ENCODE peak calls at places on chromosome 5, in nine cellular contexts. One of them, this sample, is unnamed.

GRCh38 chr5:15995206-15996052 is 184.2 kb downstream of the MARCHF11 start:
- DNase-seq in NCI-H1105: peak; percentile 21
- DNase-seq in AG09309: peak; percentile 20
- DNase-seq in T-helper 2 cell: no peak
- DNase-seq in GM03348: peak; percentile 59
- DNase-seq in stimulated activated CD8-positive, alpha-beta memory T cell treated with anti-CD3 and anti-CD28 coated beads, Interleukin-15, amount 100 ng/mL, for 1 hour: no peak
- DNase-seq in stimulated activated CD4-positive, alpha-beta T cell treated with anti-CD3 and anti-CD28 coated beads, Interleukin-1b, Interleukin-23, amount 100 ng/mL, for 4 hours: no peak
- DNase-seq in AG08395: peak; percentile 60
- DNase-seq in Calu3: no peak
- DNase-seq in this sample: peak; percentile 23

GRCh38 chr5:103098993-103099392 is 20.9 kb downstream of the GIN1 start:
- DNase-seq in NCI-H1105: no peak
- DNase-seq in AG09309: no peak
- DNase-seq in T-helper 2 cell: no peak
- DNase-seq in GM03348: no peak
- DNase-seq in stimulated activated CD8-positive, alpha-beta memory T cell treated with anti-CD3 and anti-CD28 coated beads, Interleukin-15, amount 100 ng/mL, for 1 hour: no peak
- DNase-seq in stimulated activated CD4-positive, alpha-beta T cell treated with anti-CD3 and anti-CD28 coated beads, Interleukin-1b, Interleukin-23, amount 100 ng/mL, for 4 hours: no peak
- DNase-seq in AG08395: no peak
- DNase-seq in Calu3: no peak
- DNase-seq in this sample: no peak

GRCh38 chr5:44987026-44987425 is 178.3 kb downstream of the MRPS30 start:
- DNase-seq in NCI-H1105: no peak
- DNase-seq in AG09309: no peak
- DNase-seq in T-helper 2 cell: no peak
- DNase-seq in GM03348: no peak
- DNase-seq in stimulated activated CD8-positive, alpha-beta memory T cell treated with anti-CD3 and anti-CD28 coated beads, Interleukin-15, amount 100 ng/mL, for 1 hour: no peak
- DNase-seq in stimulated activated CD4-positive, alpha-beta T cell treated with anti-CD3 and anti-CD28 coated beads, Interleukin-1b, Interleukin-23, amount 100 ng/mL, for 4 hours: no peak
- DNase-seq in AG08395: no peak
- DNase-seq in Calu3: no peak
- DNase-seq in this sample: no peak

GRCh38 chr5:156361451-156362109 is 34.6 kb downstream of the SGCD start:
- DNase-seq in NCI-H1105: no peak
- DNase-seq in AG09309: no peak
- DNase-seq in T-helper 2 cell: no peak
- DNase-seq in GM03348: no peak
- DNase-seq in stimulated activated CD8-positive, alpha-beta memory T cell treated with anti-CD3 and anti-CD28 coated beads, Interleukin-15, amount 100 ng/mL, for 1 hour: no peak
- DNase-seq in stimulated activated CD4-positive, alpha-beta T cell treated with anti-CD3 and anti-CD28 coated beads, Interleukin-1b, Interleukin-23, amount 100 ng/mL, for 4 hours: no peak
- DNase-seq in AG08395: no peak
- DNase-seq in Calu3: no peak
- DNase-seq in this sample: no peak

GRCh38 chr5:142845402-142845901 is 75.3 kb downstream of the ARHGAP26 start:
- DNase-seq in NCI-H1105: no peak
- DNase-seq in AG09309: no peak
- DNase-seq in T-helper 2 cell: peak; percentile 33
- DNase-seq in GM03348: no peak
- DNase-seq in stimulated activated CD8-positive, alpha-beta memory T cell treated with anti-CD3 and anti-CD28 coated beads, Interleukin-15, amount 100 ng/mL, for 1 hour: no peak
- DNase-seq in stimulated activated CD4-positive, alpha-beta T cell treated with anti-CD3 and anti-CD28 coated beads, Interleukin-1b, Interleukin-23, amount 100 ng/mL, for 4 hours: no peak
- DNase-seq in AG08395: no peak
- DNase-seq in Calu3: no peak
- DNase-seq in this sample: no peak

GRCh38 chr5:82314964-82315728 is 37.0 kb upstream of the RPS23 start:
- DNase-seq in NCI-H1105: no peak
- DNase-seq in AG09309: no peak
- DNase-seq in T-helper 2 cell: no peak
- DNase-seq in GM03348: peak; percentile 55
- DNase-seq in stimulated activated CD8-positive, alpha-beta memory T cell treated with anti-CD3 and anti-CD28 coated beads, Interleukin-15, amount 100 ng/mL, for 1 hour: no peak
- DNase-seq in stimulated activated CD4-positive, alpha-beta T cell treated with anti-CD3 and anti-CD28 coated beads, Interleukin-1b, Interleukin-23, amount 100 ng/mL, for 4 hours: no peak
- DNase-seq in AG08395: peak; percentile 47
- DNase-seq in Calu3: no peak
- DNase-seq in this sample: no peak

GRCh38 chr5:73030995-73031394 is 75.2 kb downstream of the FCHO2 start:
- DNase-seq in NCI-H1105: no peak
- DNase-seq in AG09309: peak; percentile 52
- DNase-seq in T-helper 2 cell: no peak
- DNase-seq in GM03348: peak; percentile 82
- DNase-seq in stimulated activated CD8-positive, alpha-beta memory T cell treated with anti-CD3 and anti-CD28 coated beads, Interleukin-15, amount 100 ng/mL, for 1 hour: no peak
- DNase-seq in stimulated activated CD4-positive, alpha-beta T cell treated with anti-CD3 and anti-CD28 coated beads, Interleukin-1b, Interleukin-23, amount 100 ng/mL, for 4 hours: no peak
- DNase-seq in AG08395: peak; percentile 83
- DNase-seq in Calu3: peak; percentile 67
- DNase-seq in this sample: peak; percentile 88

GRCh38 chr5:115551415-115551814 is 6.8 kb upstream of the FEM1C start:
- DNase-seq in NCI-H1105: no peak
- DNase-seq in AG09309: no peak
- DNase-seq in T-helper 2 cell: no peak
- DNase-seq in GM03348: peak; percentile 10
- DNase-seq in stimulated activated CD8-positive, alpha-beta memory T cell treated with anti-CD3 and anti-CD28 coated beads, Interleukin-15, amount 100 ng/mL, for 1 hour: no peak
- DNase-seq in stimulated activated CD4-positive, alpha-beta T cell treated with anti-CD3 and anti-CD28 coated beads, Interleukin-1b, Interleukin-23, amount 100 ng/mL, for 4 hours: no peak
- DNase-seq in AG08395: peak; percentile 49
- DNase-seq in Calu3: no peak
- DNase-seq in this sample: peak; percentile 41

GRCh38 chr5:62720036-62720441 is 141.4 kb downstream of the LRRC70 start:
- DNase-seq in NCI-H1105: no peak
- DNase-seq in AG09309: no peak
- DNase-seq in T-helper 2 cell: no peak
- DNase-seq in GM03348: peak; percentile 40
- DNase-seq in stimulated activated CD8-positive, alpha-beta memory T cell treated with anti-CD3 and anti-CD28 coated beads, Interleukin-15, amount 100 ng/mL, for 1 hour: no peak
- DNase-seq in stimulated activated CD4-positive, alpha-beta T cell treated with anti-CD3 and anti-CD28 coated beads, Interleukin-1b, Interleukin-23, amount 100 ng/mL, for 4 hours: no peak
- DNase-seq in AG08395: peak; percentile 18
- DNase-seq in Calu3: peak; percentile 46
- DNase-seq in this sample: no peak

GRCh38 chr5:180830253-180831138 is 27.9 kb upstream of the MGAT1 start:
- DNase-seq in NCI-H1105: peak; percentile 35
- DNase-seq in AG09309: no peak
- DNase-seq in T-helper 2 cell: peak; percentile 72
- DNase-seq in GM03348: peak; percentile 56
- DNase-seq in stimulated activated CD8-positive, alpha-beta memory T cell treated with anti-CD3 and anti-CD28 coated beads, Interleukin-15, amount 100 ng/mL, for 1 hour: peak; percentile 44
- DNase-seq in stimulated activated CD4-positive, alpha-beta T cell treated with anti-CD3 and anti-CD28 coated beads, Interleukin-1b, Interleukin-23, amount 100 ng/mL, for 4 hours: peak; percentile 53
- DNase-seq in AG08395: no peak
- DNase-seq in Calu3: no peak
- DNase-seq in this sample: peak; percentile 54

GRCh38 chr5:173302546-173303155 is 25.6 kb downstream of the STC2 start:
- DNase-seq in NCI-H1105: no peak
- DNase-seq in AG09309: peak; percentile 44
- DNase-seq in T-helper 2 cell: no peak
- DNase-seq in GM03348: peak; percentile 91
- DNase-seq in stimulated activated CD8-positive, alpha-beta memory T cell treated with anti-CD3 and anti-CD28 coated beads, Interleukin-15, amount 100 ng/mL, for 1 hour: no peak
- DNase-seq in stimulated activated CD4-positive, alpha-beta T cell treated with anti-CD3 and anti-CD28 coated beads, Interleukin-1b, Interleukin-23, amount 100 ng/mL, for 4 hours: no peak
- DNase-seq in AG08395: peak; percentile 95
- DNase-seq in Calu3: peak; percentile 71
- DNase-seq in this sample: peak; percentile 95

GRCh38 chr5:61783481-61783880 is 451.4 kb downstream of the ZSWIM6 start:
- DNase-seq in NCI-H1105: no peak
- DNase-seq in AG09309: no peak
- DNase-seq in T-helper 2 cell: no peak
- DNase-seq in GM03348: no peak
- DNase-seq in stimulated activated CD8-positive, alpha-beta memory T cell treated with anti-CD3 and anti-CD28 coated beads, Interleukin-15, amount 100 ng/mL, for 1 hour: no peak
- DNase-seq in stimulated activated CD4-positive, alpha-beta T cell treated with anti-CD3 and anti-CD28 coated beads, Interleukin-1b, Interleukin-23, amount 100 ng/mL, for 4 hours: no peak
- DNase-seq in AG08395: no peak
- DNase-seq in Calu3: peak; percentile 31
- DNase-seq in this sample: no peak

GRCh38 chr5:92559331-92559730 is 1021.7 kb downstream of the NR2F1-AS1 start:
- DNase-seq in NCI-H1105: no peak
- DNase-seq in AG09309: no peak
- DNase-seq in T-helper 2 cell: no peak
- DNase-seq in GM03348: no peak
- DNase-seq in stimulated activated CD8-positive, alpha-beta memory T cell treated with anti-CD3 and anti-CD28 coated beads, Interleukin-15, amount 100 ng/mL, for 1 hour: no peak
- DNase-seq in stimulated activated CD4-positive, alpha-beta T cell treated with anti-CD3 and anti-CD28 coated beads, Interleukin-1b, Interleukin-23, amount 100 ng/mL, for 4 hours: no peak
- DNase-seq in AG08395: no peak
- DNase-seq in Calu3: no peak
- DNase-seq in this sample: peak; percentile 3

GRCh38 chr5:139919308-139919707 is 123.7 kb downstream of the PSD2 start:
- DNase-seq in NCI-H1105: no peak
- DNase-seq in AG09309: peak; percentile 8
- DNase-seq in T-helper 2 cell: no peak
- DNase-seq in GM03348: peak; percentile 60
- DNase-seq in stimulated activated CD8-positive, alpha-beta memory T cell treated with anti-CD3 and anti-CD28 coated beads, Interleukin-15, amount 100 ng/mL, for 1 hour: no peak
- DNase-seq in stimulated activated CD4-positive, alpha-beta T cell treated with anti-CD3 and anti-CD28 coated beads, Interleukin-1b, Interleukin-23, amount 100 ng/mL, for 4 hours: no peak
- DNase-seq in AG08395: no peak
- DNase-seq in Calu3: no peak
- DNase-seq in this sample: peak; percentile 21

GRCh38 chr5:16935271-16936149 is 578 bp downstream of the MYO10 start:
- DNase-seq in NCI-H1105: no peak
- DNase-seq in AG09309: no peak
- DNase-seq in T-helper 2 cell: no peak
- DNase-seq in GM03348: peak; percentile 41
- DNase-seq in stimulated activated CD8-positive, alpha-beta memory T cell treated with anti-CD3 and anti-CD28 coated beads, Interleukin-15, amount 100 ng/mL, for 1 hour: no peak
- DNase-seq in stimulated activated CD4-positive, alpha-beta T cell treated with anti-CD3 and anti-CD28 coated beads, Interleukin-1b, Interleukin-23, amount 100 ng/mL, for 4 hours: peak; percentile 14
- DNase-seq in AG08395: no peak
- DNase-seq in Calu3: peak; percentile 44
- DNase-seq in this sample: peak; percentile 50

GRCh38 chr5:143001764-143002351 is 231.7 kb downstream of the ARHGAP26 start:
- DNase-seq in NCI-H1105: no peak
- DNase-seq in AG09309: no peak
- DNase-seq in T-helper 2 cell: no peak
- DNase-seq in GM03348: peak; percentile 58
- DNase-seq in stimulated activated CD8-positive, alpha-beta memory T cell treated with anti-CD3 and anti-CD28 coated beads, Interleukin-15, amount 100 ng/mL, for 1 hour: no peak
- DNase-seq in stimulated activated CD4-positive, alpha-beta T cell treated with anti-CD3 and anti-CD28 coated beads, Interleukin-1b, Interleukin-23, amount 100 ng/mL, for 4 hours: no peak
- DNase-seq in AG08395: peak; percentile 60
- DNase-seq in Calu3: no peak
- DNase-seq in this sample: peak; percentile 80

GRCh38 chr5:126531543-126532120 is 63.4 kb downstream of the ALDH7A1 start:
- DNase-seq in NCI-H1105: peak; percentile 11
- DNase-seq in AG09309: no peak
- DNase-seq in T-helper 2 cell: no peak
- DNase-seq in GM03348: no peak
- DNase-seq in stimulated activated CD8-positive, alpha-beta memory T cell treated with anti-CD3 and anti-CD28 coated beads, Interleukin-15, amount 100 ng/mL, for 1 hour: no peak
- DNase-seq in stimulated activated CD4-positive, alpha-beta T cell treated with anti-CD3 and anti-CD28 coated beads, Interleukin-1b, Interleukin-23, amount 100 ng/mL, for 4 hours: no peak
- DNase-seq in AG08395: peak; percentile 7
- DNase-seq in Calu3: no peak
- DNase-seq in this sample: no peak

GRCh38 chr5:163951069-163951468 is 445.6 kb downstream of the MAT2B start:
- DNase-seq in NCI-H1105: no peak
- DNase-seq in AG09309: no peak
- DNase-seq in T-helper 2 cell: no peak
- DNase-seq in GM03348: no peak
- DNase-seq in stimulated activated CD8-positive, alpha-beta memory T cell treated with anti-CD3 and anti-CD28 coated beads, Interleukin-15, amount 100 ng/mL, for 1 hour: no peak
- DNase-seq in stimulated activated CD4-positive, alpha-beta T cell treated with anti-CD3 and anti-CD28 coated beads, Interleukin-1b, Interleukin-23, amount 100 ng/mL, for 4 hours: no peak
- DNase-seq in AG08395: no peak
- DNase-seq in Calu3: no peak
- DNase-seq in this sample: no peak

GRCh38 chr5:138330813-138331448 is 673 bp downstream of the CDC25C start:
- DNase-seq in NCI-H1105: no peak
- DNase-seq in AG09309: no peak
- DNase-seq in T-helper 2 cell: no peak
- DNase-seq in GM03348: no peak
- DNase-seq in stimulated activated CD8-positive, alpha-beta memory T cell treated with anti-CD3 and anti-CD28 coated beads, Interleukin-15, amount 100 ng/mL, for 1 hour: no peak
- DNase-seq in stimulated activated CD4-positive, alpha-beta T cell treated with anti-CD3 and anti-CD28 coated beads, Interleukin-1b, Interleukin-23, amount 100 ng/mL, for 4 hours: no peak
- DNase-seq in AG08395: peak; percentile 6
- DNase-seq in Calu3: no peak
- DNase-seq in this sample: peak; percentile 47

GRCh38 chr5:135553688-135554462 is 18.1 kb upstream of the NEUROG1 start:
- DNase-seq in NCI-H1105: peak; percentile 27
- DNase-seq in AG09309: no peak
- DNase-seq in T-helper 2 cell: no peak
- DNase-seq in GM03348: peak; percentile 74
- DNase-seq in stimulated activated CD8-positive, alpha-beta memory T cell treated with anti-CD3 and anti-CD28 coated beads, Interleukin-15, amount 100 ng/mL, for 1 hour: no peak
- DNase-seq in stimulated activated CD4-positive, alpha-beta T cell treated with anti-CD3 and anti-CD28 coated beads, Interleukin-1b, Interleukin-23, amount 100 ng/mL, for 4 hours: no peak
- DNase-seq in AG08395: peak; percentile 64
- DNase-seq in Calu3: peak; percentile 73
- DNase-seq in this sample: peak; percentile 69

GRCh38 chr5:115306011-115306530 is 9.6 kb upstream of the CCDC112 start:
- DNase-seq in NCI-H1105: no peak
- DNase-seq in AG09309: no peak
- DNase-seq in T-helper 2 cell: no peak
- DNase-seq in GM03348: no peak
- DNase-seq in stimulated activated CD8-positive, alpha-beta memory T cell treated with anti-CD3 and anti-CD28 coated beads, Interleukin-15, amount 100 ng/mL, for 1 hour: no peak
- DNase-seq in stimulated activated CD4-positive, alpha-beta T cell treated with anti-CD3 and anti-CD28 coated beads, Interleukin-1b, Interleukin-23, amount 100 ng/mL, for 4 hours: no peak
- DNase-seq in AG08395: no peak
- DNase-seq in Calu3: peak; percentile 72
- DNase-seq in this sample: no peak

GRCh38 chr5:157286761-157287211 is 20.9 kb downstream of the CYFIP2 start:
- DNase-seq in NCI-H1105: no peak
- DNase-seq in AG09309: no peak
- DNase-seq in T-helper 2 cell: no peak
- DNase-seq in GM03348: no peak
- DNase-seq in stimulated activated CD8-positive, alpha-beta memory T cell treated with anti-CD3 and anti-CD28 coated beads, Interleukin-15, amount 100 ng/mL, for 1 hour: no peak
- DNase-seq in stimulated activated CD4-positive, alpha-beta T cell treated with anti-CD3 and anti-CD28 coated beads, Interleukin-1b, Interleukin-23, amount 100 ng/mL, for 4 hours: no peak
- DNase-seq in AG08395: no peak
- DNase-seq in Calu3: no peak
- DNase-seq in this sample: no peak

GRCh38 chr5:31119938-31120641 is 73.4 kb upstream of the CDH6 start:
- DNase-seq in NCI-H1105: no peak
- DNase-seq in AG09309: no peak
- DNase-seq in T-helper 2 cell: no peak
- DNase-seq in GM03348: no peak
- DNase-seq in stimulated activated CD8-positive, alpha-beta memory T cell treated with anti-CD3 and anti-CD28 coated beads, Interleukin-15, amount 100 ng/mL, for 1 hour: no peak
- DNase-seq in stimulated activated CD4-positive, alpha-beta T cell treated with anti-CD3 and anti-CD28 coated beads, Interleukin-1b, Interleukin-23, amount 100 ng/mL, for 4 hours: no peak
- DNase-seq in AG08395: peak; percentile 6
- DNase-seq in Calu3: no peak
- DNase-seq in this sample: no peak

GRCh38 chr5:39209924-39210323 is 9.4 kb downstream of the FYB1 start:
- DNase-seq in NCI-H1105: no peak
- DNase-seq in AG09309: no peak
- DNase-seq in T-helper 2 cell: peak; percentile 86
- DNase-seq in GM03348: no peak
- DNase-seq in stimulated activated CD8-positive, alpha-beta memory T cell treated with anti-CD3 and anti-CD28 coated beads, Interleukin-15, amount 100 ng/mL, for 1 hour: no peak
- DNase-seq in stimulated activated CD4-positive, alpha-beta T cell treated with anti-CD3 and anti-CD28 coated beads, Interleukin-1b, Interleukin-23, amount 100 ng/mL, for 4 hours: no peak
- DNase-seq in AG08395: no peak
- DNase-seq in Calu3: no peak
- DNase-seq in this sample: no peak

GRCh38 chr5:141966275-141966962 is 2.5 kb upstream of the RNF14 start:
- DNase-seq in NCI-H1105: no peak
- DNase-seq in AG09309: no peak
- DNase-seq in T-helper 2 cell: no peak
- DNase-seq in GM03348: no peak
- DNase-seq in stimulated activated CD8-positive, alpha-beta memory T cell treated with anti-CD3 and anti-CD28 coated beads, Interleukin-15, amount 100 ng/mL, for 1 hour: no peak
- DNase-seq in stimulated activated CD4-positive, alpha-beta T cell treated with anti-CD3 and anti-CD28 coated beads, Interleukin-1b, Interleukin-23, amount 100 ng/mL, for 4 hours: no peak
- DNase-seq in AG08395: no peak
- DNase-seq in Calu3: no peak
- DNase-seq in this sample: no peak

This sample was measured in Daoy.